ENCODE peak calls at places on chromosomes 16 and 17, in nine cellular contexts. X, M, S, C, B, H, P, Z and N are unnamed samples.

GRCh38 chr17:76442341-76443338 is 10.3 kb downstream of the UBE2O start:
- DNase-seq in X (no peak), M (no peak), S (no peak), C (no peak), B (no peak), H (no peak), P (no peak), Z (peak), N (no peak)

GRCh38 chr17:31297090-31297489 is at the start of gene OMG:
- DNase-seq in X (no peak), M (no peak), S (no peak), C (no peak), B (no peak), H (no peak), P (no peak), Z (no peak), N (no peak)

GRCh38 chr16:24217456-24217855 is 38.7 kb upstream of the CACNG3 start:
- DNase-seq in X (no peak), M (peak), S (no peak), C (no peak), B (no peak), H (no peak), P (no peak), Z (no peak), N (no peak)

GRCh38 chr17:6815775-6816174 is 15.8 kb downstream of the TEKT1 start:
- DNase-seq in X (no peak), M (no peak), S (no peak), C (peak), B (no peak), H (no peak), P (no peak), Z (no peak), N (no peak)

GRCh38 chr17:51486091-51486490 is 225.7 kb downstream of the UTP18 start:
- DNase-seq in X (no peak), M (no peak), S (no peak), C (no peak), B (no peak), H (no peak), P (no peak), Z (no peak), N (no peak)

GRCh38 chr17:8900626-8901585 is 33.4 kb upstream of the PIK3R6 start:
- DNase-seq in X (no peak), M (no peak), S (peak), C (peak), B (no peak), H (no peak), P (no peak), Z (no peak), N (peak)

GRCh38 chr16:30677931-30678585 is 19.8 kb downstream of the FBRS start:
- DNase-seq in X (no peak), M (no peak), S (no peak), C (no peak), B (no peak), H (no peak), P (no peak), Z (no peak), N (no peak)

GRCh38 chr17:29555840-29556239 is 11.0 kb downstream of the ABHD15 start:
- DNase-seq in X (peak), M (peak), S (no peak), C (no peak), B (no peak), H (no peak), P (no peak), Z (no peak), N (no peak)

GRCh38 chr16:55373489-55373832 is 49.5 kb downstream of the IRX6 start:
- DNase-seq in X (no peak), M (no peak), S (no peak), C (no peak), B (no peak), H (no peak), P (no peak), Z (no peak), N (no peak)

GRCh38 chr17:49944451-49944850 is 24.5 kb upstream of the DLX4 start:
- DNase-seq in X (no peak), M (peak), S (no peak), C (no peak), B (no peak), H (no peak), P (no peak), Z (no peak), N (no peak)

GRCh38 chr16:46747777-46748651 is at the start of gene MYLK3:
- DNase-seq in X (no peak), M (peak), S (no peak), C (no peak), B (no peak), H (peak), P (no peak), Z (no peak), N (no peak)

DNA sequence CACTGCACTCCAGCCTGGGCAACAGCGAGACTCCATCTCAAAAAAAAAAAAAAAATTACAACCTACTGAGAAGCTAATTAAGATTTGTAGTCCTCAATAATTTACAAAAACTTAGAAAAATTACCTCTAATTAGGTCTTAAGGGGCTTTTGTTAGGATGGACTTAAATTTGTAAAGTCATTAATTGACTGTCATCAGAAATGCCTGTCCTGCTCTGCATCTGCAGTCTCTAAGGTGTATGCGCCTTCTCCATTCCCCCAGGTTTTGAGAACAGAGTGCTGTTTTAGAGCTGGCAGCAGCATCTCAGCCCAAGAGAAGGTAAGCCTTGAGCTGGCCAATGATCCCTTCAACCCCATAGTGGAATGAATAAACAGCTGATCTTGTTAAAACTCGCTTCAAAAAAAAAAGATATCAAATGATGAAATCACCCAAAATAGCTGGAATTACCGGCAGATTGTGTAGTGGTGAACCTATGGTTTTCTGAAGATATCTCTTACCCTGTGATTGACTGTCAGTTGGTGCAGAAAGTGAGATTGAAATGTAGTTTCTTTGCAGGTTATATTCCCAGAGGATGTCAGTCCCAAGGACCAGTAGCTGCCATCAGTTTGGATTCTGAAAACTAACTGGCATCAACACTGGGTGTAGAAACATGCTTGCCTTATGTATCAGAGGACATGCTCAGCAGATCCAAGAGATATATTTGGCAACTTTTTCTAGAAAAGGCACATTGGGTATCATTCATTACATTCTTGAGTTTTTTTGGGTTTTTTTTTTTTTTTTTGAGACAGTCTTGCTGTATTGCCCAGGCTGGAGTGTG is 25.7 kb downstream of the TRPV2 start:
- DNase-seq in X (no peak), M (no peak), S (no peak), C (no peak), B (no peak), H (peak), P (no peak), Z (no peak), N (no peak)
- H3K4me3 ChIP-seq in X (peak), M (peak), S (peak), C (no peak), B (peak), H (peak), P (no peak), Z (peak), N (peak)

GRCh38 chr16:78926723-78927200 is 673.8 kb downstream of the MAF start:
- DNase-seq in X (no peak), M (no peak), S (no peak), C (no peak), B (no peak), H (no peak), P (no peak), Z (no peak), N (no peak)

GRCh38 chr16:78930561-78930960 is 670.0 kb downstream of the MAF start:
- DNase-seq in X (no peak), M (peak), S (no peak), C (no peak), B (no peak), H (no peak), P (no peak), Z (no peak), N (no peak)

GRCh38 chr16:78929798-78930197 is 670.7 kb downstream of the MAF start:
- DNase-seq in X (no peak), M (no peak), S (no peak), C (no peak), B (no peak), H (no peak), P (no peak), Z (no peak), N (no peak)

GRCh38 chr16:78919852-78920251 is 680.7 kb downstream of the MAF start:
- DNase-seq in X (no peak), M (no peak), S (no peak), C (no peak), B (no peak), H (no peak), P (no peak), Z (no peak), N (no peak)

DNA sequence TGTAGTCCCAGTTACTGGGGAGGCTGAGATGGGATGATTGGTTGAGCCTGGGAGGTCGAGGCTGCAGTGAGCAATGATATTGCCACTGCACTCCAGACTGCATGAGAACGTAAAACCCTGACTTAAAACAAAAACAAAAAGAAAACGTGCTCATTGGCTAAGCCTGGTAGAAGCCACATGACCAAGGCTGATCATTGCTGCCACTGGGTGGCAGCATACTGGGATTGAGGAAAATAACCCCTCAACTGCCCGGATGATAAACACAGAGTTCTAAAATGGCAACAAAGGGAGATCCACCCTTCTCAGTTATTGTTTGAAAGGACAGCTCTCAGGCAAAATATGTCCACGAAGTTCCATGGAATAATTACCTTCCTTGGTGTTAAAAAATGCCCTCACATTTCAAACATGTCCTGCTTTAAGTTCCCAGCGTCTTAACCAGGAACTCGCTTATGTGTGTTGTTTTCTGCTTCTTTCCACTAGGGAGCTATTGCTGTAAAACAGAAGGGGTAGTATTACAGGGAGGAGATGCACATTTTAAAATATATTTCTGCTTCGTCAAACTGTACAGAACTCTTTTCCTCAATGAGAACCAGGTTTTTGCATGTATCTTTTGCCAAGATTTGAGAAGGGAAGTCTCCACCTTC is 675.3 kb downstream of the MAF start:
- DNase-seq in X (peak), M (no peak), S (no peak), C (peak), B (no peak), H (no peak), P (peak), Z (peak), N (peak)
- TF ChIP-seq CTCF in X (peak), M (peak), S (no peak), C (peak), B (no peak), H (peak), P (peak), Z (peak), N (peak)

DNA sequence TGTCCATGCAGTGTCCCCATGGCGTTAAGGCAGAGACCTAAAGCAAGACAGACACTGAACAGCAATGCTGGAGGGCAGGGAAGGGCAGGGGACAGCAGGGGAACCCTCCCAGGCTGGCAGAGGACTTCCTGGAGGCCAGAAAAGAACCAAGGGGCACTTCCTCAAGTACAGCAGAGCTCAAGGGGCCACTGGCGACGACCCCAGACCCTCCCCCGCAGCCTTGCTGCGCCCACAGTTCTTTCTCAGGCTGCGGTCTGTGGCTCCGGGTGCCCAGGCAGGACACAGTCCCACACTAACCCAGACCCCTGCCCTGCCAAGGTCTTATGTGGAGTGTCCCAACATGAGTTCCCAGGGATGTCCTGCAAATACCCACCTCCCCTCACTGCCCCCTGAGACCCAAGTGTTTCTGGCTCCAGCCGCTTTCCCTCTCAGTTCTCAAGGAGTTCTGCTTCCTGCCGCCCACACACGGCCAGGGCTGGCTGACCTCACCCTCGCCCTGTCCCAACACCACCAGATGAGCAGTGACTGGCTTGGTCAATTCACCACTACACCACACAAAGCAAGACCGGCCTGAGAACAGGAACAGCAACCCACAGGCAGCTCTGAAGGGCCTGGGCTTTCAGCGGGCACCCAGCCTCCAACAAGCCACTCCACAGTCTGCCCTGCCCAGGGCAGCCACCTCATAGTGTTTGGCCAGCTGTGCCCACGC is 4.1 kb downstream of the CLCN7 start:
- DNase-seq in X (no peak), M (no peak), S (no peak), C (peak), B (peak), H (peak), P (no peak), Z (peak), N (no peak)
- H3K4me3 ChIP-seq in X (no peak), M (no peak), S (no peak), C (no peak), B (no peak), H (no peak), P (no peak), Z (peak), N (no peak)

GRCh38 chr16:11350531-11351335 is 5.5 kb downstream of the RMI2 start:
- DNase-seq in X (no peak), M (peak), S (no peak), C (no peak), B (peak), H (peak), P (no peak), Z (no peak), N (no peak)
- TF ChIP-seq CTCF in X (no peak), M (no peak), S (no peak), C (no peak), B (no peak), H (no peak), P (no peak), Z (no peak), N (no peak)

DNA sequence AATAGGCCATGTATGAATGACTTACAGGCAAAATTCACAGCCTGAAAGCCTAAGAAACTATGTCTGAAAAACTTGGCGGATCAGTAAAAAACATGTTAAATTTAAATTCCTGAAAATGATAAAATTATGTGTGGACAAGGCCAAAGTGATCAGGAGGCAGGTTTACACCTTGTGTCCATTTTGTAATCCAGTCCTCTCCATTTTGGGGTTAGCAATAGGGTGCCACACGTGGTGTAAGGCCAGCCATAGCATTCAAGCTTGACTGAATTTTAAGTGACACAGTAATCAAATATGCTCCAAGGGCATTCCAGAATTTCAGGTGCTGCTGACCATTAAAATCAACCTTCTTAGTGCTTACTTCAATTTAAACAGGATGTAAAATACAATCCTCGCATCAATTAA is 2.7 kb downstream of the RNF43 start:
- DNase-seq in X (no peak), M (no peak), S (no peak), C (no peak), B (no peak), H (no peak), P (no peak), Z (no peak), N (no peak)
- H3K4me3 ChIP-seq in X (peak), M (peak), S (no peak), C (no peak), B (no peak), H (no peak), P (no peak), Z (no peak), N (no peak)